ENCODE peak calls at places on chromosomes 3 and 15, in eight cellular contexts. I is A549, T is HCT116, X is nephron progenitor cell, M is fibroblast of mammary gland, K is foreskin fibroblast, L is mesothelial cell of epicardium, R is fibroblast of lung. Q is an unnamed sample.
A peak's percentile ranks its signal among the peaks of the same experiment; 100 is the strongest.

GRCh38 chr3:31226331-31226730 is 306.4 kb upstream of the STT3B start:
- DNase-seq in R (no peak), L (no peak), X (no peak), T (no peak), M (no peak), I (no peak), K (no peak), Q (no peak)

GRCh38 chr3:17129550-17129949 is 244.8 kb downstream of the PLCL2 start:
- DNase-seq in T (no peak), L (no peak), R (no peak), K (no peak), X (no peak), M (no peak), I (no peak), Q (no peak)

GRCh38 chr3:99958177-99958912 is 140.7 kb downstream of the CMSS1 start:
- DNase-seq in R (no peak), L (no peak), M (no peak), T (no peak), I (no peak), X (no peak), K (no peak), Q (no peak)

GRCh38 chr15:75349851-75350588 is 3.2 kb downstream of the NEIL1 start:
- DNase-seq in X (no peak), I (no peak), K (no peak), L (no peak), M (no peak), R (no peak), T (no peak), Q (no peak)

GRCh38 chr3:187544326-187544725 is 125.9 kb downstream of the SST start:
- DNase-seq in K (no peak), L (no peak), R (no peak), T (no peak), M (no peak), I (no peak), X (no peak), Q (no peak)

GRCh38 chr3:184472723-184473419 is 88.7 kb upstream of the EPHB3 start:
- DNase-seq in I (no peak), L (no peak), X (no peak), K (no peak), T (no peak), M (no peak), R (no peak), Q (no peak)

GRCh38 chr3:133535971-133536634 is 37.4 kb upstream of the CDV3 start:
- DNase-seq in T (no peak), I (peak; percentile 69), K (peak; percentile 91), M (peak; percentile 96), R (peak; percentile 98), X (no peak), L (no peak), Q (no peak)

GRCh38 chr3:105274958-105275357 is 91.8 kb upstream of the ALCAM start:
- DNase-seq in R (peak; percentile 4), X (no peak), L (no peak), I (peak; percentile 79), K (peak; percentile 75), M (peak; percentile 82), T (no peak), Q (no peak)

GRCh38 chr15:25787381-25787780 is 75.7 kb downstream of the ATP10A start:
- DNase-seq in X (no peak), I (no peak), L (no peak), M (peak; percentile 44), T (no peak), K (peak; percentile 59), R (peak; percentile 24), Q (no peak)

GRCh38 chr3:185930393-185931107 is 7.3 kb downstream of the TRA2B start:
- DNase-seq in T (no peak), M (peak; percentile 53), R (peak; percentile 44), X (no peak), K (peak; percentile 52), L (no peak), I (no peak), Q (no peak)

GRCh38 chr3:170128259-170128976 is 53.1 kb downstream of the PHC3 start:
- DNase-seq in R (peak; percentile 18), I (no peak), M (no peak), L (no peak), T (no peak), X (no peak), K (no peak), Q (no peak)

GRCh38 chr15:91821458-91821857 is 32.0 kb upstream of the SLCO3A1 start:
- DNase-seq in I (no peak), T (no peak), L (no peak), R (no peak), K (no peak), X (no peak), M (no peak), Q (no peak)

GRCh38 chr3:134029256-134029733 is 430 bp downstream of the SLCO2A1 start:
- DNase-seq in M (no peak), I (peak; percentile 6), X (no peak), R (peak; percentile 40), L (no peak), T (no peak), K (peak; percentile 36), Q (no peak)

GRCh38 chr3:121942116-121942786 is 48.0 kb downstream of the SLC15A2 start:
- DNase-seq in M (peak; percentile 4), T (no peak), R (no peak), K (no peak), L (no peak), I (no peak), X (no peak), Q (no peak)

DNA sequence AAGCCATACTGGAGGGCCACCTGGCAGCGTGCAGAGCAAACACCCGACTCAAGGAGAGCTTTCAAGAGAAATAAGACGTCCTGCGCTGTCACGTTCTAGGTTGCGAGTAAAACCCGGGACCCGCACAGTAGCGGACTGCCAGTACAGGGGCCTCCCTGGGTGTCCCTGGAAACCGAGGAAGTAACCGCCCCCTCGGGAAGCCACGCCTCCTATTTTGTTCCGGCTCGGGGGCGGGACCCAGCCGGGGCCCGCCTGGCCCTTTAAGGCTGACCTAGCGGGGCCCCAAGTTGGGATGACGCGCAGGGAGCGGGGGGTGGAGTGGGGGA is 218 bp upstream of the MAPKAPK3 start:
- DNase-seq in X (peak; percentile 94), R (peak; percentile 88), M (peak; percentile 82), K (peak; percentile 96), L (peak; percentile 79), I (peak; percentile 76), T (peak; percentile 84), Q (peak; percentile 94)
- TF ChIP-seq CTCF in X (no peak), R (no peak), M (no peak), K (no peak), L (no peak), I (no peak), T (no peak), Q (no peak)

GRCh38 chr3:173988912-173989311 is 591.4 kb downstream of the NLGN1 start:
- DNase-seq in R (no peak), I (no peak), K (no peak), X (no peak), L (no peak), T (no peak), M (no peak), Q (no peak)

GRCh38 chr3:173993299-173993698 is 595.8 kb downstream of the NLGN1 start:
- DNase-seq in R (peak; percentile 60), K (peak; percentile 81), X (no peak), M (peak; percentile 80), I (peak; percentile 4), T (peak; percentile 27), L (no peak), Q (no peak)
- TF ChIP-seq CTCF in R (peak; percentile 62), K (peak; percentile 53), X (no peak), M (peak; percentile 61), I (peak; percentile 15), T (peak; percentile 45), L (no peak), Q (peak; percentile 61)

GRCh38 chr15:48330855-48331795 is at the start of gene DUT:
- DNase-seq in X (peak; percentile 83), M (peak; percentile 74), R (peak; percentile 85), I (peak; percentile 76), K (peak; percentile 94), T (peak; percentile 34), L (peak; percentile 63), Q (peak; percentile 83)
- TF ChIP-seq CTCF in X (no peak), M (no peak), R (peak; percentile 6), I (no peak), K (no peak), T (no peak), L (no peak), Q (no peak)

GRCh38 chr15:83973816-83974215 is 261.8 kb upstream of the GOLGA6L4 start:
- DNase-seq in R (peak; percentile 9), X (no peak), I (peak; percentile 12), K (peak; percentile 1), M (peak; percentile 17), T (no peak), L (no peak), Q (no peak)
- TF ChIP-seq CTCF in R (peak; percentile 44), X (peak; percentile 33), I (no peak), K (peak; percentile 6), M (peak; percentile 42), T (peak; percentile 55), L (no peak), Q (peak; percentile 52)

DNA sequence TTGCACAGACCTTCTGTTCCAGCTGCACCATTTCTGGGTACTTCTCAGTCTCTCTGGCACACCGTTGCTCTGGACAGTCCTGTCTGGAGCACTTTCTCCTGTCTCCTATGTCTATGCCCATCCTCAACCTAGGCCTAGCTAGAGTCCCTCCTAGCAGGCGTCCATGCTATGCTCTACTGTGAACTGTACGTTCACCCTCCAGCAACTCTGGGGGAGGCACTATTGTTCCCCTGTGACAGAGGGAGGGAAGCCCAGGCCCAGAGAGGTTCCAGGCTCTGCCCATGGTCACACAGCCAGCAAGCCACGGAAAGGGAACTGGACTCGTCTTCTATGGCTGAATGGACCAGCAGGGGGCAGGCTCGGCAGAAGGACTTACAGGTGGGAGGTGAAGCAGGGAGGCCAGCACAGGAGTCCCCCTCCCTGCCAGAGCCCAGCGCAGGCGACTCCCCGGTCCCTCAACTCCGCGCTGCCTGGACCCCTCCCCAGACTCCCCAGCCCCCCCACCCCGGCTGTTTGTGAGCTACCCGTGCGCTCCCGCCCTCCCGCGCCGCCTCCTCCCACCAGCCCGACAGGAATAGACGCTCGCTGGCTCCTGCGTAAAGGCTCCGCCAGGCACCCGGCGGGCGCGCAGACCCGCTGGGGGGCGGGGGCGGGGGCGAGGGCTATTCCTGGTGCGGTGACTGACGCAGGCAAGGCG is 1.7 kb upstream of the LINGO1 start:
- DNase-seq in T (peak; percentile 26), L (peak; percentile 60), X (peak; percentile 88), M (peak; percentile 58), I (peak; percentile 84), K (peak; percentile 53), R (peak; percentile 46), Q (peak; percentile 81)
- TF ChIP-seq CTCF in T (peak; percentile 58), L (peak; percentile 62), X (peak; percentile 52), M (peak; percentile 63), I (peak; percentile 65), K (peak; percentile 56), R (peak; percentile 62), Q (peak; percentile 82)

DNA sequence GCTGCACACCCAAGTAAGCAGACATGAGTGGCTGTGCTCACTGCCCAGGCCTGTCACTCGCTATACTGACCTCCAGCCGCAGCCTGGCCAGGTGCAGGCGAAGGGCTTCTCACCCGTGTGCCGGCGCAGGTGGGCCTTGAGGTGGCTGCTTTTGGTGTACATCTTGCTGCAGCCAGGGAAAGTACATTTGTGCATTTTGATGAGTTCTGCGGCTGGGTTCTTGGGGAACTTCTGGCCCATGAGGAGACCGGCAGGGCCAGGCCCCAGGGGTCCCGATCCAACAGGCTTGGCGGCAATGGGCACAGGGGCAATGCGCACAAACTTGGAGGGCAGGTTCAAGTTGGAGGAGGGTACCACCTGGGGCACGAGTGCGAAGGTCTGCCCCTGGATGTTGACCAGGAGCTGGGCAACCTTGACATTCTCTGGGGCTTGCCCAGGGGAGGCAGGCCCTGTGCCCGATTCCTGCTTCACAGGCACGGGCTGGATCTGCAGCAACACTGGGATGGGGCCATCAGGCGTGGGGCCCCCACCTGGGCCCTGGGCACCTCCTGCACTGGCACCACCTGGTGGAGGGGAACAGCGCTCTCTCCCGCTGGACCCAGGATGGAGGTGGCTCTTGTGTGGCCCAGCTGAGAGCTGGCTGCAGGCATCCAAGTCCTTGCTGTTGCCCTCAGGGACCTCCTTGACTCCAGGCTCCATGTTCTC is 5.3 kb downstream of the KLF15 start:
- DNase-seq in X (no peak), M (no peak), T (no peak), I (no peak), L (no peak), R (no peak), K (no peak), Q (no peak)
- TF ChIP-seq CTCF in X (no peak), M (no peak), T (peak; percentile 51), I (no peak), L (no peak), R (no peak), K (no peak), Q (no peak)